ENCODE peak calls at places on chromosome 11, in eight cellular contexts. V is Calu3; R is T-helper 9 cell; C is activated T-helper 1 cell treated with anti-CD3 and anti-CD28 coated beads, Interleukin-2, amount 50 U/mL, for 16 hours; Y is nucleus accumbens; K is GM18507; P is MM.1S; A is NCI-H1417. J is an unnamed sample.

GRCh38 chr11:30508594-30508993 is 77.6 kb downstream of the MPPED2 start:
- DNase-seq in V (no peak), R (no peak), C (no peak), Y (no peak), K (no peak), P (no peak), A (no peak), J (no peak)

GRCh38 chr11:83677730-83678129 is 391.6 kb upstream of the CCDC90B start:
- DNase-seq in V (no peak), R (no peak), C (no peak), Y (no peak), K (no peak), P (no peak), A (no peak), J (no peak)

GRCh38 chr11:30917859-30918478 is 331.8 kb upstream of the MPPED2 start:
- DNase-seq in V (peak; percentile 24), R (no peak), C (no peak), Y (no peak), K (no peak), P (peak; percentile 65), A (peak; percentile 20), J (peak; percentile 2)

GRCh38 chr11:45603930-45604682 is 61.3 kb downstream of the CHST1 start:
- DNase-seq in V (no peak), R (no peak), C (no peak), Y (no peak), K (no peak), P (no peak), A (no peak), J (no peak)

GRCh38 chr11:75495749-75496641 is 29.7 kb downstream of the GDPD5 start:
- DNase-seq in V (no peak), R (no peak), C (no peak), Y (no peak), K (no peak), P (no peak), A (no peak), J (no peak)

GRCh38 chr11:75697906-75698563 is 19.6 kb upstream of the MOGAT2 start:
- DNase-seq in V (no peak), R (no peak), C (no peak), Y (no peak), K (no peak), P (no peak), A (no peak), J (no peak)

GRCh38 chr11:20363149-20363499 is 390 bp upstream of the HTATIP2 start:
- DNase-seq in V (no peak), R (no peak), C (no peak), Y (no peak), K (no peak), P (no peak), A (no peak), J (no peak)

GRCh38 chr11:63829823-63830489 is 9.0 kb upstream of the MARK2 start:
- DNase-seq in V (peak; percentile 50), R (no peak), C (no peak), Y (no peak), K (no peak), P (no peak), A (no peak), J (no peak)

GRCh38 chr11:108871152-108871551 is 206.3 kb downstream of the DDX10 start:
- DNase-seq in V (peak; percentile 29), R (no peak), C (no peak), Y (no peak), K (no peak), P (peak; percentile 13), A (peak; percentile 24), J (peak; percentile 30)